ENCODE peak calls at places on chromosomes 7 and 10, in nine cellular contexts. O is osteocyte, T is neural crest cell, Z is progenitor cell of endocrine pancreas, F is HL-60, B is H9, L is astrocyte of the spinal cord, Y is lower lobe of right lung, Q is keratinocyte. J is an unnamed sample.

GRCh38 chr7:112056409-112056808 is 149.8 kb downstream of the DOCK4 start:
- DNase-seq in O (no peak), T (no peak), Z (no peak), F (no peak), B (no peak), L (peak), Y (no peak), Q (no peak), J (no peak)

GRCh38 chr7:69937097-69937496 is 338.8 kb downstream of the AUTS2 start:
- DNase-seq in O (no peak), T (no peak), Z (no peak), F (no peak), B (no peak), L (no peak), Y (no peak), Q (no peak), J (no peak)

GRCh38 chr7:39051707-39052106 is 74.0 kb downstream of the POU6F2 start:
- DNase-seq in O (no peak), T (no peak), Z (no peak), F (no peak), B (no peak), L (no peak), Y (no peak), Q (no peak), J (no peak)

GRCh38 chr7:113216038-113216437 is 97.7 kb upstream of the SMIM30 start:
- DNase-seq in O (no peak), T (no peak), Z (no peak), F (no peak), B (no peak), L (no peak), Y (no peak), Q (no peak), J (no peak)

GRCh38 chr10:25974897-25975459 is 40.9 kb downstream of the MYO3A start:
- DNase-seq in O (no peak), T (no peak), Z (no peak), F (no peak), B (no peak), L (peak), Y (no peak), Q (no peak), J (no peak)

GRCh38 chr10:21526952-21527633 is 1.6 kb upstream of the SKIDA1 start:
- DNase-seq in O (no peak), T (no peak), Z (peak), F (peak), B (peak), L (peak), Y (peak), Q (no peak), J (peak)

GRCh38 chr10:124388476-124388822 is 30.3 kb downstream of the OAT start:
- DNase-seq in O (no peak), T (no peak), Z (no peak), F (no peak), B (no peak), L (no peak), Y (no peak), Q (no peak), J (peak)

GRCh38 chr10:72297281-72297967 is 23.7 kb downstream of the DDIT4 start:
- DNase-seq in O (no peak), T (no peak), Z (no peak), F (peak), B (no peak), L (peak), Y (peak), Q (no peak), J (peak)

GRCh38 chr10:12181065-12181775 is 14.5 kb downstream of the NUDT5 start:
- DNase-seq in O (no peak), T (no peak), Z (no peak), F (peak), B (no peak), L (peak), Y (peak), Q (no peak), J (no peak)

GRCh38 chr10:124083740-124084397 is 9.5 kb downstream of the CHST15 start:
- DNase-seq in O (no peak), T (no peak), Z (no peak), F (no peak), B (no peak), L (no peak), Y (peak), Q (no peak), J (no peak)

GRCh38 chr7:83588602-83589240 is 60.2 kb downstream of the SEMA3E start:
- DNase-seq in O (no peak), T (no peak), Z (no peak), F (no peak), B (no peak), L (no peak), Y (no peak), Q (no peak), J (no peak)

GRCh38 chr7:11749629-11750028 is 82.4 kb downstream of the THSD7A start:
- DNase-seq in O (no peak), T (no peak), Z (no peak), F (no peak), B (no peak), L (no peak), Y (no peak), Q (no peak), J (no peak)

DNA sequence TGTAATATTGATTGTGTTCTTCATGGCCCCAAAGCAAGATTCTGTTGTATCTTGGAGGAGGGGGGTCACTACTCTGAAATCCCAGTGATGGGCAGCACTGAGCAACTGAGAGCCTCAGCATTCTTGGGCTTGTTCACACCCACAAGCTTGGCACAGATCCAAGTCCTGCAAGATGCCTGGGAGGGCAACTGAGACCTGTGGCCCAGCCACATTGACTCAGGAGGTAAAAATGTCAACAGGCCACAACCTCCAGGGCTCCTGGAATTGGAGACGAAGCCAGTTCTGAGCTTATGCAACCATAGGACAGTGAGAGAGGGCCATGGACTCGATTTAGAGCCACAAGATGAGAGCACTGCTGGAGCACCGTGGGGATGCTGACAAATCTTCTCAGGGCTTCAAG is 3.1 kb upstream of the DOCK1 start:
- DNase-seq in O (no peak), T (no peak), Z (no peak), F (no peak), B (no peak), L (peak), Y (no peak), Q (peak), J (no peak)
- TF ChIP-seq CTCF in O (peak), T (no peak), Z (no peak), F (no peak), B (no peak), L (peak), Y (no peak), Q (peak), J (no peak)

GRCh38 chr7:100588438-100588837 is 2.3 kb downstream of the FBXO24 start:
- DNase-seq in O (no peak), T (no peak), Z (no peak), F (peak), B (no peak), L (no peak), Y (no peak), Q (no peak), J (no peak)
- TF ChIP-seq CTCF in O (peak), T (peak), Z (peak), F (peak), B (peak), L (peak), Y (peak), Q (no peak), J (no peak)

GRCh38 chr7:129433823-129434171 is 435 bp upstream of the STRIP2 start:
- DNase-seq in O (no peak), T (no peak), Z (no peak), F (no peak), B (no peak), L (no peak), Y (no peak), Q (no peak), J (no peak)
- TF ChIP-seq CTCF in O (peak), T (peak), Z (peak), F (no peak), B (peak), L (peak), Y (no peak), Q (no peak), J (no peak)

DNA sequence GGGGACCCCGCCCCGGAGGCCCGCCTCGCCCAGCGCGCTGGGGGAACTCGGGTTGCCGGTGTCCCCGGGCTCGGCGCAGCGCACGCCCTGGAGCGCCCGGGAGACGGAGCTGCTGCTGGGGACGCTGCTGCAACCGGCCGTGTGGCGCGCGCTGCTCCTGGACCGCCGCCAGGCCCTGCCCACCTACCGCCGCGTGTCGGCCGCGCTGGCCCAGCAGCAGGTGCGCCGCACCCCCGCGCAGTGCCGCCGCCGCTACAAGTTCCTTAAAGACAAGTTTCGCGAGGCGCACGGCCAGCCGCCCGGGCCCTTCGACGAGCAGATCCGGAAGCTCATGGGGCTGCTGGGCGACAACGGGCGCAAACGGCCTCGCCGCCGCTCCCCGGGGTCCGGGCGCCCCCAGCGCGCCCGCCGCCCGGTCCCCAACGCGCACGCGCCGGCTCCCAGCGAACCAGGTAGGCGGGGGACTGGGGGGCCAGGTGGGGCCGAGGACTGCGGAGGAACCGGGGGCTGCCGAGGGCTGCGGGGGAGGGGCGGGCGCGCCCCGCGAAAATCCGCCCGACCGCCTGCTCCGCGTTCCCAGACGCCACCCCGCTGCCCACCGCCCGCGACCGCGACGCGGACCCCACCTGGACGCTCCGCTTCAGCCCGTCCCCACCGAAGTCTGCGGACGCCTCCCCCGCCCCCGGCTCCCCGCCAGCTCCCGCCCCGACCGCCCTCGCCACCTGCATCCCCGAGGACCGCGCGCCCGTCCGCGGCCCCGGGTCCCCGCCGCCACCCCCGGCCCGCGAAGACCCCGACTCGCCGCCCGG is 574 bp downstream of the UTF1 start:
- DNase-seq in O (no peak), T (no peak), Z (no peak), F (peak), B (peak), L (no peak), Y (peak), Q (no peak), J (no peak)
- TF ChIP-seq CTCF in O (no peak), T (no peak), Z (no peak), F (no peak), B (no peak), L (no peak), Y (no peak), Q (no peak), J (no peak)

DNA sequence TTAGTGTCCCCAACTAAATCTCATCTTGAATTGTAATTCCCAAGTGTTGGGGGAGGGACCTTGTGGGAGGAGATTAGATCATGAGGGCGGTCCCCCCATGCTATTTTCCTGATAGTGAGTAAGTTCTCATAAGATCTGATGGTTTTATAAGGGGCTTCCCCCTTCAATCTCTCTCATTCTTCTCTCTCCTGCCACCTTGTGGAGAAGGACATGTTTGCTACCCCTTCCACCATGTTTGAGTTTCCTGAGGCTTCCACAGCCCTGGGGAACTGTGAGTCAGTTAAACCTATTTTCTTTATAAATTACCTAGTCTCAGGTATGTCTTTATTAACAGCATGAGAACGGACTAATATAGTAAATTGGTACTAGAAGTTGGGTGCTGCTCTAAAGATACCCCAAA is 365.6 kb downstream of the ANKRD7 start:
- DNase-seq in O (no peak), T (no peak), Z (no peak), F (peak), B (peak), L (peak), Y (no peak), Q (no peak), J (no peak)
- TF ChIP-seq CTCF in O (peak), T (peak), Z (peak), F (no peak), B (peak), L (peak), Y (no peak), Q (peak), J (no peak)

GRCh38 chr10:88318803-88319202 is 264.3 kb downstream of the RNLS start:
- DNase-seq in O (no peak), T (no peak), Z (no peak), F (peak), B (peak), L (no peak), Y (no peak), Q (no peak), J (no peak)
- TF ChIP-seq CTCF in O (peak), T (no peak), Z (no peak), F (peak), B (peak), L (peak), Y (no peak), Q (peak), J (no peak)

GRCh38 chr10:35908451-35908850 is 266.4 kb upstream of the FZD8 start:
- DNase-seq in O (no peak), T (no peak), Z (no peak), F (no peak), B (no peak), L (no peak), Y (no peak), Q (no peak), J (no peak)

GRCh38 chr10:35909291-35909690 is 267.2 kb upstream of the FZD8 start:
- DNase-seq in O (no peak), T (no peak), Z (no peak), F (no peak), B (no peak), L (no peak), Y (no peak), Q (no peak), J (no peak)

GRCh38 chr10:35911954-35912353 is 269.9 kb upstream of the FZD8 start:
- DNase-seq in O (no peak), T (no peak), Z (no peak), F (no peak), B (no peak), L (no peak), Y (no peak), Q (no peak), J (no peak)

GRCh38 chr10:35911233-35911632 is 269.1 kb upstream of the FZD8 start:
- DNase-seq in O (no peak), T (no peak), Z (no peak), F (no peak), B (no peak), L (no peak), Y (no peak), Q (peak), J (no peak)

GRCh38 chr10:35910234-35910633 is 268.1 kb upstream of the FZD8 start:
- DNase-seq in O (no peak), T (no peak), Z (no peak), F (no peak), B (no peak), L (peak), Y (no peak), Q (peak), J (no peak)
- TF ChIP-seq CTCF in O (no peak), T (no peak), Z (no peak), F (no peak), B (no peak), L (no peak), Y (no peak), Q (no peak), J (no peak)

DNA sequence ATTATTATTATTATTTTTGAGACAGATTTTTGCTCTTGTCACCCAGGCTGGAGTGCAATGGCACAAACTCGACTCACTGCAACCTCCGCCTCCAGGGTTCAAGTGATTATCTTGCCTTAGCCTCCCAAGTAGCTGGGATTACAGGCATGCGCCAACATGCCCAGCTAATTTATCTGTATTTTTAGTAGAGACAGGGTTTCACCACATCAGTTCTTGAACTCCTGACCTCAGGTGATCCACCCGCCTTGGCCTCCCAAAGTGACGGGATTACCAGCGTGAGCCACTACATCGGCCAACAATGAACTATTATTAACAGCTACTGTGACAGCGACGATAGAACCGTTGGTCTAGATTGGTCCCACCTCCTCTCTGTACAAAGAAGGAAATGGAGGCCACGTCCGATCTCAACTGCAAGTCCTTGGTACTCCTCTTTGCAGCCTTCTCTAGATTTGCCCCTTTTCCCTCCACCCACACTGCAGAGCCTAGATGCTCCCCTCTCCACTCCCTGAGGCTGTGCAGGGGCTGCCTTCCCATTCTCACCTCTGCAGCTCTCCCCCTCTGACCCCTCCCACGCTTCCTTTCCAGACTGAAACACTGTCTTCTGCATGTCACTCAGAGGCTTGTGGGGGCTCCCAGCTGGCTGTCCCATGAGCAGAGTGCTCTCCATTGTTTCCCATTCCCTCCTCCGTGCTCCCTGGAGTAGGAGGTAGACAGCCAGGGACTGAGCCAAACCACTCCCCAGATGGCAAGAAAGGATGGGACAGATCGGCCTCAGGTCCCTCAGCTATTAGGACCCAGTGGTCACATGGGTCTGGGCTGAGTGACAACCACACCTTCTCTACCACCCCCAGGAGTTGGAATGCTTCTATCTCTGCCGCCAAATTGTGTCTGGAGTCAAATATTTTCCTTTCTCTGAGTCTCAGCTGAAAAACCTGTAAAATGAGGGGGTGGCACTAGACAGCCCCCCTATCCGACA is 2.3 kb downstream of the LOXL4 start:
- DNase-seq in O (peak), T (no peak), Z (no peak), F (no peak), B (no peak), L (no peak), Y (no peak), Q (no peak), J (no peak)
- TF ChIP-seq CTCF in O (no peak), T (no peak), Z (no peak), F (no peak), B (no peak), L (no peak), Y (no peak), Q (no peak), J (no peak)